ENCODE peak calls at places on chromosomes 2 and 18, in five cellular contexts. B is right lobe of liver, M is body of pancreas, J is K562, R is HCT116. W is an unnamed sample. For H3K27me3, the result is how much of the 10 kb centered on the place peaks cover.

GRCh38 chr2:120869036-120869435 is 133.4 kb downstream of the GLI2 start:
- ATAC-seq in M (no peak), R (no peak), J (no peak), B (no peak), W (no peak)

GRCh38 chr2:8663997-8664396 is 17.9 kb upstream of the ID2 start:
- ATAC-seq in M (no peak), J (no peak), R (no peak), B (no peak), W (no peak)

GRCh38 chr2:39583781-39584180 is 81.9 kb upstream of the TMEM178A start:
- ATAC-seq in J (no peak), M (no peak), R (no peak), B (no peak), W (no peak)

GRCh38 chr2:201058914-201059313 is 12.6 kb downstream of the HYCC2 start:
- ATAC-seq in M (peak), R (no peak), J (peak), B (peak), W (no peak)

GRCh38 chr2:96824079-96824870 is 8.2 kb downstream of the CNNM3 start:
- ATAC-seq in J (no peak), M (no peak), R (peak), B (no peak), W (no peak)

GRCh38 chr2:232238108-232238507 is 140.4 kb upstream of the ALPP start:
- ATAC-seq in J (no peak), M (no peak), B (no peak), R (no peak), W (no peak)

GRCh38 chr18:37922162-37922561 is 356.6 kb upstream of the CELF4 start:
- ATAC-seq in B (no peak), R (no peak), J (no peak), M (no peak), W (no peak)

GRCh38 chr2:233867993-233868532 is at the start of gene MSL3B:
- ATAC-seq in R (peak), J (peak), M (peak), B (peak), W (peak)

GRCh38 chr2:121746071-121746578 is 9.3 kb upstream of the TSN start:
- ATAC-seq in R (no peak), B (peak), M (no peak), J (peak), W (no peak)

GRCh38 chr2:575728-576237 is 101.4 kb downstream of the TMEM18 start:
- ATAC-seq in M (no peak), B (no peak), J (no peak), R (no peak), W (peak)

GRCh38 chr18:10840768-10841167 is 308.6 kb downstream of the PIEZO2 start:
- ATAC-seq in R (no peak), M (no peak), J (no peak), B (no peak), W (peak)

GRCh38 chr2:215796160-215796559 is 217.2 kb downstream of the MREG start:
- ATAC-seq in J (peak), R (no peak), M (no peak), B (peak), W (no peak)

GRCh38 chr2:181886192-181886591 is 5.3 kb upstream of the ITPRID2 start:
- ATAC-seq in B (no peak), J (no peak), M (no peak), R (no peak), W (no peak)

GRCh38 chr2:223597071-223597470 is 5.1 kb downstream of the SCG2 start:
- ATAC-seq in R (no peak), B (no peak), J (no peak), M (no peak), W (no peak)

GRCh38 chr2:154427453-154427852 is 271.0 kb upstream of the KCNJ3 start:
- ATAC-seq in J (no peak), R (no peak), M (no peak), B (no peak), W (no peak)

GRCh38 chr2:187169864-187170263 is 278.2 kb downstream of the CALCRL start:
- ATAC-seq in J (no peak), M (no peak), R (no peak), B (no peak), W (no peak)

GRCh38 chr2:239690651-239691631 is 290.1 kb upstream of the HDAC4 start:
- ATAC-seq in B (peak), J (no peak), M (peak), R (peak), W (no peak)

GRCh38 chr2:20015482-20016083 is 3.1 kb upstream of the MATN3 start:
- ATAC-seq in M (peak), J (peak), B (peak), R (peak), W (peak)

GRCh38 chr2:105438104-105438929 is 39.5 kb upstream of the FHL2 start:
- ATAC-seq in J (peak), R (no peak), B (no peak), M (no peak), W (no peak)

GRCh38 chr2:46042207-46042637 is 255.0 kb upstream of the EPAS1 start:
- ATAC-seq in J (no peak), M (peak), R (no peak), B (peak), W (no peak)

GRCh38 chr18:56148373-56148772 is 490.0 kb downstream of the TXNL1 start:
- ATAC-seq in B (no peak), R (no peak), J (no peak), M (no peak), W (no peak)

GRCh38 chr2:47561906-47562305 is 158.9 kb downstream of the MSH2 start:
- ATAC-seq in J (peak), B (no peak), R (peak), M (no peak), W (no peak)

GRCh38 chr18:56257215-56257614 is 381.2 kb downstream of the TXNL1 start:
- ATAC-seq in R (no peak), M (peak), B (peak), J (no peak), W (no peak)

GRCh38 chr2:106085441-106085911 is 108.6 kb downstream of the UXS1 start:
- ATAC-seq in B (peak), J (peak), R (peak), M (no peak), W (no peak)

GRCh38 chr18:9521770-9522169 is 46.5 kb downstream of the RALBP1 start:
- ATAC-seq in M (no peak), B (no peak), R (no peak), J (no peak), W (no peak)

GRCh38 chr18:58288922-58289797 is 245.1 kb downstream of the NEDD4L start:
- ATAC-seq in J (no peak), R (peak), B (no peak), M (no peak), W (no peak)

GRCh38 chr2:20803287-20803686 is 19.6 kb downstream of the LDAH start:
- ATAC-seq in J (peak), M (no peak), R (no peak), B (peak), W (no peak)

GRCh38 chr18:25974630-25975077 is 115.8 kb downstream of the SS18 start:
- ATAC-seq in M (no peak), B (no peak), J (peak), R (peak), W (no peak)

GRCh38 chr18:79791141-79791972 is 6.4 kb upstream of the KCNG2 start:
- ATAC-seq in M (peak), B (peak), R (no peak), J (no peak), W (peak)

GRCh38 chr2:181954538-181954883 is 31.1 kb upstream of the PPP1R1C start:
- ATAC-seq in M (peak), R (peak), B (peak), J (peak), W (no peak)

GRCh38 chr2:186771850-186772463 is 77.0 kb downstream of the ZSWIM2 start:
- ATAC-seq in J (no peak), B (no peak), R (peak), M (no peak), W (no peak)

GRCh38 chr2:74937221-74937880 is 21.1 kb upstream of the POLE4 start:
- ATAC-seq in R (no peak), B (no peak), J (no peak), M (no peak), W (no peak)

GRCh38 chr2:74938264-74938663 is 20.2 kb upstream of the POLE4 start:
- ATAC-seq in R (no peak), B (no peak), M (no peak), J (no peak), W (no peak)

GRCh38 chr2:74941284-74941683 is 17.2 kb upstream of the POLE4 start:
- ATAC-seq in B (no peak), J (no peak), M (no peak), R (no peak), W (no peak)

GRCh38 chr2:74942263-74942662 is 16.2 kb upstream of the POLE4 start:
- ATAC-seq in J (no peak), R (no peak), M (no peak), B (no peak), W (no peak)

GRCh38 chr2:74939919-74940812 is 18.3 kb upstream of the POLE4 start:
- ATAC-seq in J (peak), B (no peak), M (no peak), R (no peak), W (no peak)
- TF ChIP-seq POLR2A in J (no peak), B (no peak), M (no peak), R (no peak), W (no peak)

GRCh38 chr2:237487496-237487895 is 445 bp downstream of the MLPH start:
- ATAC-seq in B (peak), M (peak), R (peak), J (no peak), W (no peak)
- H3K27me3 ChIP-seq in B (under half), M (under half), R (under half), J (under half), W (under half)

DNA sequence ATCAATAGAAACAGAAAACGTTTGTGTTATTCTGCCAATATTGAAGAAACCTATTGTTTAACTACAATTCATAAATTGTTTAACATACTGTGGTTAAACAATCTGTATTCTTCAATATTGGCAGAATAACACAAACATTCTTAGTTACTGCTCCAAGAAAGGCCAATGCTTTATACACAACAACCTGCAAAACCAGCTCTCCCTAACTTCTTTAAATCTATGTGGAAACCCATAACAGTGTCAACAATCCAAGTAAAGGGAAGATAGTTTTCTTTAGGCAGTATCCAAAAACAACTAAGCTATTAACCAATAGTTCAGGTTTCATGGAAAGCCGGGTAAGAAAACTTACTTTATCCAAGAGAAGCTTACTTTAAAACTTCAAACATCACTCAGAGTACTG is 6.2 kb upstream of the RBM45 start:
- ATAC-seq in R (no peak), M (no peak), J (no peak), B (no peak), W (no peak)
- TF ChIP-seq POLR2A in R (no peak), M (no peak), J (no peak), B (no peak), W (no peak)

GRCh38 chr2:95359501-95359930 is 43.0 kb upstream of the FAHD2A start:
- ATAC-seq in B (no peak), R (no peak), M (no peak), J (no peak), W (no peak)

GRCh38 chr2:95356821-95357700 is 45.4 kb upstream of the FAHD2A start:
- ATAC-seq in B (no peak), J (no peak), M (no peak), R (no peak), W (no peak)

GRCh38 chr2:95357717-95358280 is 44.7 kb upstream of the FAHD2A start:
- ATAC-seq in M (no peak), R (no peak), B (no peak), J (no peak), W (no peak)

GRCh38 chr2:95361216-95361980 is 41.1 kb upstream of the FAHD2A start:
- ATAC-seq in R (no peak), M (no peak), B (no peak), J (no peak), W (no peak)

GRCh38 chr2:95359035-95359434 is 43.5 kb upstream of the FAHD2A start:
- ATAC-seq in J (no peak), R (no peak), M (no peak), B (no peak), W (no peak)
- H3K27me3 ChIP-seq in J (under half), R (under half), M (under half), B (under half), W (under half)

GRCh38 chr2:238238311-238238765 is 1.5 kb downstream of the HES6 start:
- ATAC-seq in J (no peak), M (no peak), B (no peak), R (no peak), W (no peak)

GRCh38 chr2:238238766-238239551 is 879 bp downstream of the HES6 start:
- ATAC-seq in B (no peak), M (no peak), R (peak), J (peak), W (peak)

GRCh38 chr2:238239552-238239871 is 326 bp downstream of the HES6 start:
- ATAC-seq in R (peak), B (no peak), J (no peak), M (peak), W (peak)

GRCh38 chr2:238240761-238241711 is 1.2 kb upstream of the HES6 start:
- ATAC-seq in B (no peak), M (peak), J (peak), R (peak), W (no peak)

DNA sequence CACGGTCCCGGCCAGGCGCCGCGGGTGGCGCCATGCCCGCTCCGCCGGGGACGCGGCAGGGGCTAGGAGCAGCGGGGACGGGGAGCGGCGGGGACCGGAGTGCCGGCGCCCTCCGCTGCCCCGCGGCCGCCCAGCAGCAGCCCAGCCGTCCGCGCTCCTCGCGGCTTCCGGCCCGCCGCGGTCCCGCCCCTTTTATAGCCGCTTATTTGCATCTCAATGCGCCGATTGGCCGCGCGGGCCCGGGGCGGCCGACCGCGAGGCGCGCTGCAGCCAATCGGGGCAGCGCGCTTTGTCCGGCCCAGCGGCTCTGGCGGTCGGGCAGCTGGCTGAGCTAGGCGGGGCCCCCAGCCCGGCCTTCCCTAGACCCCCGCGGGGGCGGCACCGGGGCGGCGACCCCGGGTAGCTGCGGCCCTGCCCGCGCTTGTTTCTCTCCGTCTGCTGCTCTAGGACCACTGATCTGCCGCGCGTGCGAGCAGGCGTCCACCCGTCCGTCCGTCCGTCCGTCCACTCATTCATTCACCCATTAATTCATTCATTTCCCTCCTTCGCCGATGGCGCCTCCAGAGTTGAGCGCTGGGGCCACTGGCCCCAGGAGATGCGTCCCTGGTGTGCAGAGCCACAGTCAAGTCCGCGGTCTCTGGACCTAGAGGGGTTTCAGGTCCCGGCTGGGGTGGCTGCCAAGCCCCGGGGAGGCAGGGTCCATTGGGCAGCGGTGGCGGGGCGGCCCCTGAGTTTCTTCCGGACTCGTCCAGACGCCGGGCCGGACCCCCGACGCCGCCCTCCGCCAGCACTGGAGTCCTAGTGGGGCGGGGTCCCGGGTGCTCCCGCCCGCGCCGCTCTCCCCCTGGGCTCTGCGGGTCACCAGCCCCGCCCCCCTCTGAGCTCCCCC is at the start of gene HES6:
- ATAC-seq in M (peak), J (peak), B (peak), R (peak), W (peak)
- TF ChIP-seq POLR2A in M (peak), J (peak), B (peak), R (peak), W (peak)

GRCh38 chr2:113039675-113040074 is 13.0 kb downstream of the IL36B start:
- ATAC-seq in M (no peak), B (peak), R (no peak), J (no peak), W (no peak)

GRCh38 chr2:113034016-113034415 is 18.7 kb downstream of the IL36B start:
- ATAC-seq in R (no peak), J (no peak), B (no peak), M (no peak), W (no peak)

GRCh38 chr2:113039158-113039557 is 13.5 kb downstream of the IL36B start:
- ATAC-seq in J (no peak), B (peak), R (no peak), M (peak), W (no peak)

GRCh38 chr2:113032737-113033136 is 19.9 kb downstream of the IL36B start:
- ATAC-seq in J (no peak), B (no peak), R (no peak), M (no peak), W (no peak)

DNA sequence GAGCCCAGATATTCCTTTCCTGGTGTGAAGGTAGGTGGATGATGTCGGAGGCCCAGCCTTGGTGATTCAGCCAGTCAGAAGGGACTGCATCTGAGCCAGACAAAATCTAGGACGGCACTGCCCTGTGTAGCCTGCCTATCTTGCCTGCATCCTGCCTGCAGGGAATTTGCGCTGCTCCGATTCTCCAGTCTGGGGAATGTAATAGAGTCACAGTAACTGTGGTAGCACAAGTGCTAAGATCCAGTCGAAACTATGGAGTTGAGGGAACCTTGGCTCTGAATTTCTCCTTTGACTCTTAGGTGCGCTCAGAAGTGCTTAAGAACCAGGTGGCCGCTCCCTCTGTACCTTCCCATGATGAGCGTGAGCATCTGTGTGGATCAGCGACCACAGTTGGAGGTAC is 15.9 kb downstream of the IL36B start:
- ATAC-seq in R (no peak), M (no peak), B (no peak), J (no peak), W (no peak)
- H3K27me3 ChIP-seq in R (under half), M (under half), B (under half), J (under half), W (under half)

GRCh38 chr2:219278655-219279150 is 463 bp upstream of the DNAJB2 start:
- ATAC-seq in B (no peak), J (no peak), M (peak), R (peak), W (no peak)

GRCh38 chr2:219277703-219278654 is 1.2 kb upstream of the DNAJB2 start:
- ATAC-seq in J (peak), R (peak), M (peak), B (peak), W (peak)

GRCh38 chr2:219280682-219281081 is 1.5 kb downstream of the DNAJB2 start:
- ATAC-seq in B (no peak), J (no peak), R (no peak), M (no peak), W (no peak)

GRCh38 chr2:219279916-219280516 is 850 bp downstream of the DNAJB2 start:
- ATAC-seq in B (no peak), J (no peak), M (no peak), R (no peak), W (no peak)

DNA sequence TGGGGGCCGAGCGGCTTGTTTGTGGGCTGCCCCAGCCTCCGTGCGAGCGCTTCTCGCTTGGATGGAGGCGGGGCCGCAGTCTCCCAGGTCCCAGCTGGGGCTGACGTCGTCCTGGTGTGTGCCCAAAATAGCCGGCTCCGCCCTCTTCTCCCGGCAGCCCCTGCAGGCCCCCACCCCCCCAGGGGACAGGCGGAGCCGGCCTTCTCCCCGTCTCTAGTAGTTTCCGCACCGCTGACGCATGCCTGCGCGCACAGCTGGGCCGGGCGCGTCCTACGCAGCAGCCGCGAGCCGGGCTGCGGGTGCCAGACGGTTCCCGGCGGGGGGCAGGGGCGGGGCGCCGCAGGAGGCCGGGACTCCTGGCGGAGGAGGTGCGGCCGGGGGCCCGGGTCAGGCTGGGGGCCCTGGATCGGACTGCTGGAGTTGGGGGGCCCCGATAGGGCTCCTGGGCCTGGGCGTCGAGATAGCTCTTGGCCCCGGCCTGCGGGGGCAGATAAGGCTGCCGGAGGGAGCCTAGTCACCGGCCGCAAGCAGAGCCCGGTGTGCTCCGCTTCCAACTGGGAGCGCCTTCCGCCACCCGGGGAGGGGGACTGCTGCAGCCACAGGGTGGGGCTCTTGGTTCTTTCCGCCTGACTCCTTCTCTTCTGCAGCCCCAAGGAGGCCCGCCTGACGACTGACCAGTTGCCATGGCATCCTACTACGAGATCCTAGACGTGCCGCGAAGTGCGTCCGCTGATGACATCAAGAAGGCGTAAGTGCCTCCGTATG is at the start of gene DNAJB2:
- ATAC-seq in M (peak), J (peak), R (peak), B (peak), W (peak)
- TF ChIP-seq POLR2A in M (peak), J (no peak), R (no peak), B (peak), W (peak)